ENCODE peak calls at places on chromosomes 12 and 14, in nine cellular contexts. V is GF-D8, W is heart left ventricle, T is kidney, Z is EH, X is fibroblast of lung, R is anterior cingulate cortex, A is tibial artery, H is progenitor cell of endocrine pancreas. N is an unnamed sample.

GRCh38 chr14:34063470-34064164 is 112.7 kb upstream of the EGLN3 start:
- DNase-seq in V (no peak), W (peak; percentile 47), T (no peak), Z (no peak), X (no peak), R (no peak), A (no peak), H (no peak), N (peak; percentile 62)

GRCh38 chr14:85533821-85534271 is 3.9 kb downstream of the FLRT2 start:
- DNase-seq in V (no peak), W (peak; percentile 25), T (peak; percentile 68), Z (peak; percentile 27), X (no peak), R (peak; percentile 12), A (no peak), H (peak; percentile 15), N (no peak)

GRCh38 chr12:113781415-113782198 is 184.5 kb downstream of the RBM19 start:
- DNase-seq in V (no peak), W (no peak), T (no peak), Z (peak; percentile 54), X (peak; percentile 48), R (no peak), A (no peak), H (no peak), N (peak; percentile 35)

GRCh38 chr12:8014836-8015235 is 17.7 kb upstream of the FOXJ2 start:
- DNase-seq in V (no peak), W (no peak), T (no peak), Z (no peak), X (no peak), R (no peak), A (no peak), H (no peak), N (no peak)

GRCh38 chr12:89117448-89118034 is 234.8 kb downstream of the DUSP6 start:
- DNase-seq in V (peak; percentile 33), W (no peak), T (peak; percentile 68), Z (peak; percentile 16), X (no peak), R (no peak), A (no peak), H (no peak), N (peak; percentile 33)

GRCh38 chr12:118840399-118840798 is 140.9 kb upstream of the SRRM4 start:
- DNase-seq in V (no peak), W (no peak), T (no peak), Z (no peak), X (no peak), R (no peak), A (no peak), H (no peak), N (no peak)

GRCh38 chr12:123102781-123103503 is 47.9 kb downstream of the PITPNM2 start:
- DNase-seq in V (no peak), W (no peak), T (no peak), Z (no peak), X (no peak), R (no peak), A (no peak), H (no peak), N (no peak)

GRCh38 chr12:132406498-132407461 is 77.4 kb upstream of the GALNT9 start:
- DNase-seq in V (no peak), W (peak; percentile 15), T (peak; percentile 70), Z (no peak), X (no peak), R (no peak), A (no peak), H (no peak), N (no peak)

GRCh38 chr14:54579606-54580005 is 12.7 kb downstream of the SAMD4A start:
- DNase-seq in V (no peak), W (no peak), T (no peak), Z (peak; percentile 79), X (peak; percentile 75), R (no peak), A (no peak), H (no peak), N (no peak)

GRCh38 chr12:109542014-109542413 is 31.3 kb downstream of the MMAB start:
- DNase-seq in V (no peak), W (no peak), T (no peak), Z (peak; percentile 68), X (peak; percentile 74), R (no peak), A (no peak), H (no peak), N (no peak)

GRCh38 chr14:72892103-72892878 is 1.6 kb downstream of the DPF3 start:
- DNase-seq in V (no peak), W (no peak), T (peak; percentile 70), Z (peak; percentile 53), X (peak; percentile 46), R (no peak), A (no peak), H (no peak), N (no peak)

GRCh38 chr12:43482311-43483085 is 69.5 kb downstream of the ADAMTS20 start:
- DNase-seq in V (peak; percentile 98), W (no peak), T (no peak), Z (no peak), X (no peak), R (no peak), A (no peak), H (no peak), N (no peak)

GRCh38 chr12:120276734-120277133 is 11.2 kb upstream of the PXN start:
- DNase-seq in V (no peak), W (no peak), T (no peak), Z (peak; percentile 72), X (no peak), R (no peak), A (no peak), H (no peak), N (no peak)

GRCh38 chr12:42716521-42716920 is 127.0 kb upstream of the PRICKLE1 start:
- DNase-seq in V (no peak), W (no peak), T (peak; percentile 80), Z (peak; percentile 77), X (peak; percentile 78), R (no peak), A (peak; percentile 25), H (no peak), N (no peak)

GRCh38 chr14:100823488-100823887 is 2.4 kb upstream of the MEG3 start:
- DNase-seq in V (no peak), W (no peak), T (no peak), Z (no peak), X (no peak), R (no peak), A (no peak), H (no peak), N (no peak)

GRCh38 chr12:62763827-62764226 is 171.1 kb downstream of the PPM1H start:
- DNase-seq in V (no peak), W (peak; percentile 34), T (no peak), Z (no peak), X (no peak), R (no peak), A (no peak), H (no peak), N (no peak)

GRCh38 chr12:48969847-48970701 is 1.5 kb downstream of the WNT10B start:
- DNase-seq in V (no peak), W (peak; percentile 31), T (no peak), Z (no peak), X (peak; percentile 30), R (no peak), A (no peak), H (no peak), N (no peak)

GRCh38 chr12:57864811-57865751 is 18.6 kb upstream of the CTDSP2 start:
- DNase-seq in V (no peak), W (peak; percentile 90), T (peak; percentile 93), Z (peak; percentile 81), X (peak; percentile 86), R (peak; percentile 46), A (peak; percentile 79), H (peak; percentile 53), N (peak; percentile 40)

GRCh38 chr14:105313381-105314286 is 914 bp upstream of the PACS2 start:
- DNase-seq in V (no peak), W (peak; percentile 64), T (no peak), Z (peak; percentile 15), X (no peak), R (no peak), A (peak; percentile 48), H (peak; percentile 27), N (no peak)

GRCh38 chr14:81062380-81062779 is 107.0 kb downstream of the TSHR start:
- DNase-seq in V (no peak), W (no peak), T (no peak), Z (no peak), X (no peak), R (no peak), A (no peak), H (no peak), N (no peak)

GRCh38 chr12:53418221-53418620 is 5.4 kb upstream of the AMHR2 start:
- DNase-seq in V (no peak), W (no peak), T (no peak), Z (no peak), X (no peak), R (no peak), A (no peak), H (no peak), N (no peak)

GRCh38 chr14:77406086-77406485 is 17.2 kb downstream of the NOXRED1 start:
- DNase-seq in V (no peak), W (no peak), T (no peak), Z (no peak), X (peak; percentile 42), R (no peak), A (no peak), H (no peak), N (no peak)

GRCh38 chr12:68538722-68539614 is 71.7 kb upstream of the RAP1B start:
- DNase-seq in V (no peak), W (peak; percentile 83), T (peak; percentile 85), Z (peak; percentile 84), X (peak; percentile 85), R (no peak), A (peak; percentile 55), H (no peak), N (peak; percentile 90)

GRCh38 chr14:68278568-68279436 is 459.2 kb downstream of the RAD51B start:
- DNase-seq in V (no peak), W (no peak), T (no peak), Z (peak; percentile 73), X (peak; percentile 85), R (no peak), A (peak; percentile 37), H (no peak), N (peak; percentile 89)

GRCh38 chr14:45651906-45652305 is 398.9 kb upstream of the MIS18BP1 start:
- DNase-seq in V (no peak), W (no peak), T (no peak), Z (peak; percentile 35), X (peak; percentile 6), R (no peak), A (no peak), H (no peak), N (no peak)

N was measured in H4.